ENCODE peak calls at places on chromosomes 7 and 10, in five cellular contexts. One of them, this sample, is unnamed.

GRCh38 chr10:6953131-6953834 is 373.2 kb upstream of the PRKCQ start:
- DNase-seq in PC-9: no peak
- DNase-seq in neuronal stem cell: no peak
- DNase-seq in mesendoderm: peak
- DNase-seq in mammary epithelial cell: no peak
- DNase-seq in this sample: no peak

GRCh38 chr7:55567495-55568070 is 4.7 kb downstream of the VOPP1 start:
- DNase-seq in PC-9: no peak
- DNase-seq in neuronal stem cell: no peak
- DNase-seq in mesendoderm: no peak
- DNase-seq in mammary epithelial cell: no peak
- DNase-seq in this sample: no peak

GRCh38 chr7:1811850-1812692 is 142.0 kb downstream of the ELFN1 start:
- DNase-seq in mammary epithelial cell: peak
- DNase-seq in mesendoderm: peak
- DNase-seq in PC-9: no peak
- DNase-seq in neuronal stem cell: peak
- DNase-seq in this sample: no peak

GRCh38 chr10:67875340-67876238 is 8.9 kb upstream of the SIRT1 start:
- DNase-seq in PC-9: no peak
- DNase-seq in mesendoderm: no peak
- DNase-seq in mammary epithelial cell: no peak
- DNase-seq in neuronal stem cell: no peak
- DNase-seq in this sample: no peak

GRCh38 chr10:6580279-6581029 is 378 bp upstream of the PRKCQ start:
- DNase-seq in mammary epithelial cell: peak
- DNase-seq in mesendoderm: peak
- DNase-seq in neuronal stem cell: peak
- DNase-seq in PC-9: peak
- DNase-seq in this sample: peak

GRCh38 chr7:2220506-2220905 is 12.2 kb downstream of the MAD1L1 start:
- DNase-seq in PC-9: no peak
- DNase-seq in mesendoderm: no peak
- DNase-seq in neuronal stem cell: no peak
- DNase-seq in mammary epithelial cell: no peak
- DNase-seq in this sample: no peak

GRCh38 chr10:68829494-68829893 is 2.2 kb downstream of the STOX1 start:
- DNase-seq in mesendoderm: no peak
- DNase-seq in mammary epithelial cell: no peak
- DNase-seq in neuronal stem cell: no peak
- DNase-seq in PC-9: no peak
- DNase-seq in this sample: peak

GRCh38 chr10:73225518-73225917 is 21.5 kb downstream of the DNAJC9 start:
- DNase-seq in neuronal stem cell: no peak
- DNase-seq in PC-9: no peak
- DNase-seq in mesendoderm: no peak
- DNase-seq in mammary epithelial cell: peak
- DNase-seq in this sample: no peak

GRCh38 chr10:101000602-101000991 is 989 bp downstream of the LZTS2 start:
- DNase-seq in mesendoderm: no peak
- DNase-seq in PC-9: no peak
- DNase-seq in neuronal stem cell: no peak
- DNase-seq in mammary epithelial cell: no peak
- DNase-seq in this sample: no peak

GRCh38 chr7:2165239-2165609 is 67.5 kb downstream of the MAD1L1 start:
- DNase-seq in mesendoderm: no peak
- DNase-seq in mammary epithelial cell: no peak
- DNase-seq in neuronal stem cell: no peak
- DNase-seq in PC-9: no peak
- DNase-seq in this sample: no peak

GRCh38 chr10:131201741-131202515 is 109.6 kb downstream of the TCERG1L start:
- DNase-seq in neuronal stem cell: no peak
- DNase-seq in PC-9: no peak
- DNase-seq in mammary epithelial cell: no peak
- DNase-seq in mesendoderm: no peak
- DNase-seq in this sample: no peak

GRCh38 chr7:131026297-131027003 is 292.4 kb upstream of the KLF14 start:
- DNase-seq in neuronal stem cell: no peak
- DNase-seq in PC-9: no peak
- DNase-seq in mesendoderm: peak
- DNase-seq in mammary epithelial cell: peak
- DNase-seq in this sample: no peak

GRCh38 chr7:66353547-66353946 is 148.4 kb downstream of the TPST1 start:
- DNase-seq in neuronal stem cell: no peak
- DNase-seq in mammary epithelial cell: peak
- DNase-seq in PC-9: no peak
- DNase-seq in mesendoderm: no peak
- DNase-seq in this sample: no peak

GRCh38 chr10:103802081-103802480 is 53.3 kb downstream of the SH3PXD2A start:
- DNase-seq in neuronal stem cell: no peak
- DNase-seq in PC-9: no peak
- DNase-seq in mammary epithelial cell: no peak
- DNase-seq in mesendoderm: no peak
- DNase-seq in this sample: no peak

GRCh38 chr7:106283831-106284515 is 810 bp downstream of the NAMPT start:
- DNase-seq in mesendoderm: peak
- DNase-seq in PC-9: peak
- DNase-seq in mammary epithelial cell: peak
- DNase-seq in neuronal stem cell: peak
- DNase-seq in this sample: peak

GRCh38 chr10:125691160-125691981 is 8.4 kb upstream of the TEX36 start:
- DNase-seq in mesendoderm: no peak
- DNase-seq in mammary epithelial cell: no peak
- DNase-seq in neuronal stem cell: no peak
- DNase-seq in PC-9: peak
- DNase-seq in this sample: no peak

GRCh38 chr7:137544450-137545058 is 201.0 kb upstream of the PTN start:
- DNase-seq in mammary epithelial cell: no peak
- DNase-seq in neuronal stem cell: no peak
- DNase-seq in PC-9: no peak
- DNase-seq in mesendoderm: no peak
- DNase-seq in this sample: no peak

GRCh38 chr7:148543302-148543701 is 47.3 kb upstream of the C7orf33 start:
- DNase-seq in neuronal stem cell: no peak
- DNase-seq in mammary epithelial cell: no peak
- DNase-seq in PC-9: no peak
- DNase-seq in mesendoderm: no peak
- DNase-seq in this sample: no peak

GRCh38 chr10:70120417-70120816 is 12.2 kb downstream of the AIFM2 start:
- DNase-seq in PC-9: no peak
- DNase-seq in neuronal stem cell: no peak
- DNase-seq in mesendoderm: no peak
- DNase-seq in mammary epithelial cell: no peak
- DNase-seq in this sample: no peak

GRCh38 chr7:665751-666453 is 60.6 kb upstream of the DNAAF5 start:
- DNase-seq in mesendoderm: peak
- DNase-seq in mammary epithelial cell: no peak
- DNase-seq in neuronal stem cell: no peak
- DNase-seq in PC-9: no peak
- DNase-seq in this sample: no peak

GRCh38 chr7:5420841-5421625 is 2.6 kb downstream of the TNRC18 start:
- DNase-seq in mammary epithelial cell: peak
- DNase-seq in mesendoderm: no peak
- DNase-seq in neuronal stem cell: no peak
- DNase-seq in PC-9: peak
- DNase-seq in this sample: no peak

GRCh38 chr10:93826355-93826754 is 67.4 kb upstream of the SLC35G1 start:
- DNase-seq in mesendoderm: peak
- DNase-seq in neuronal stem cell: no peak
- DNase-seq in PC-9: no peak
- DNase-seq in mammary epithelial cell: no peak
- DNase-seq in this sample: peak

GRCh38 chr7:109745677-109746410 is 1176.2 kb downstream of the DNAJB9 start:
- DNase-seq in neuronal stem cell: no peak
- DNase-seq in PC-9: no peak
- DNase-seq in mesendoderm: no peak
- DNase-seq in mammary epithelial cell: no peak
- DNase-seq in this sample: peak

GRCh38 chr7:13963925-13964324 is 25.5 kb downstream of the ETV1 start:
- DNase-seq in neuronal stem cell: no peak
- DNase-seq in PC-9: no peak
- DNase-seq in mammary epithelial cell: no peak
- DNase-seq in mesendoderm: no peak
- DNase-seq in this sample: no peak

GRCh38 chr10:9681655-9682054 is 1336.0 kb upstream of the CELF2 start:
- DNase-seq in mammary epithelial cell: no peak
- DNase-seq in mesendoderm: no peak
- DNase-seq in PC-9: no peak
- DNase-seq in neuronal stem cell: no peak
- DNase-seq in this sample: peak

GRCh38 chr10:103676851-103677417 is 178.4 kb downstream of the SH3PXD2A start:
- DNase-seq in mesendoderm: peak
- DNase-seq in PC-9: no peak
- DNase-seq in neuronal stem cell: no peak
- DNase-seq in mammary epithelial cell: peak
- DNase-seq in this sample: no peak

GRCh38 chr7:150361807-150362621 is 6.6 kb upstream of the REPIN1 start:
- DNase-seq in mammary epithelial cell: no peak
- DNase-seq in PC-9: no peak
- DNase-seq in mesendoderm: no peak
- DNase-seq in neuronal stem cell: no peak
- DNase-seq in this sample: peak

GRCh38 chr10:71294091-71294561 is 24.9 kb upstream of the SLC29A3 start:
- DNase-seq in mesendoderm: no peak
- DNase-seq in PC-9: peak
- DNase-seq in neuronal stem cell: no peak
- DNase-seq in mammary epithelial cell: peak
- DNase-seq in this sample: no peak

GRCh38 chr10:127911867-127912257 is 5.0 kb downstream of the PTPRE start:
- DNase-seq in neuronal stem cell: no peak
- DNase-seq in mammary epithelial cell: no peak
- DNase-seq in mesendoderm: no peak
- DNase-seq in PC-9: no peak
- DNase-seq in this sample: no peak
- H3K4me2 ChIP-seq in neuronal stem cell: no peak
- H3K4me2 ChIP-seq in mammary epithelial cell: no peak
- H3K4me2 ChIP-seq in mesendoderm: no peak
- H3K4me2 ChIP-seq in PC-9: no peak
- H3K4me2 ChIP-seq in this sample: no peak

GRCh38 chr7:134870156-134870555 is 90.7 kb downstream of the CALD1 start:
- DNase-seq in mammary epithelial cell: no peak
- DNase-seq in neuronal stem cell: no peak
- DNase-seq in mesendoderm: no peak
- DNase-seq in PC-9: no peak
- DNase-seq in this sample: no peak
- H3K4me2 ChIP-seq in mammary epithelial cell: no peak
- H3K4me2 ChIP-seq in neuronal stem cell: no peak
- H3K4me2 ChIP-seq in mesendoderm: no peak
- H3K4me2 ChIP-seq in PC-9: no peak
- H3K4me2 ChIP-seq in this sample: no peak

DNA sequence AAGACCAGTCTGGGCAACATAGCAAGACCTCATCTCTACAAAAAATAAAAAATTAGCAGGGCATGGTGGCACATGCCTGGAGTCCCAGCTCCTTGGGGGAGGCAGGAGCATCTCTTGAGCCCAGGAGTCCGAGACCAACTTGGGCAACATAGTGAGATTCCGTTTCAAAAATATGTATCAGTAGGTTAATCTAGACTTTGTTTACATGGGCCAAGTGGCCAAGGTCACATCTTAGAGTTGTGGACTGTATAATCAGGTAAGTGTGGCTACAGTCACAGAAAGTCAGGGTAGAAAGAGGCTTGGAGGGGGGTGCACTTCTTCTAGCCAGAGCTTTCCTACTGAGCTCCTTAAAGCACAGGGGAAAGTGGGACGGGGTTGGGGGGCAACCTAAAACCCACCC is 174.4 kb downstream of the CUX1 start:
- DNase-seq in mesendoderm: no peak
- DNase-seq in neuronal stem cell: no peak
- DNase-seq in PC-9: no peak
- DNase-seq in mammary epithelial cell: no peak
- DNase-seq in this sample: no peak
- H3K4me2 ChIP-seq in mesendoderm: no peak
- H3K4me2 ChIP-seq in neuronal stem cell: no peak
- H3K4me2 ChIP-seq in PC-9: no peak
- H3K4me2 ChIP-seq in mammary epithelial cell: no peak
- H3K4me2 ChIP-seq in this sample: no peak

GRCh38 chr7:69813637-69814240 is 215.5 kb downstream of the AUTS2 start:
- DNase-seq in mesendoderm: no peak
- DNase-seq in mammary epithelial cell: no peak
- DNase-seq in PC-9: no peak
- DNase-seq in neuronal stem cell: no peak
- DNase-seq in this sample: no peak
- H3K4me2 ChIP-seq in mesendoderm: no peak
- H3K4me2 ChIP-seq in mammary epithelial cell: no peak
- H3K4me2 ChIP-seq in PC-9: no peak
- H3K4me2 ChIP-seq in neuronal stem cell: no peak
- H3K4me2 ChIP-seq in this sample: no peak

This sample was measured in DND-41.